ENCODE peak calls at places on chromosome 10, in four cellular contexts. Z is left ventricle myocardium inferior, P is fibroblast of pulmonary artery, S is OCI-LY7. Y is an unnamed sample.
A peak's percentile ranks its signal among the peaks of the same experiment; 100 is the strongest.

GRCh38 chr10:4767033-4767814 is 58.8 kb upstream of the AKR1E2 start:
- DNase-seq in P (peak; percentile 77), S (peak; percentile 5), Z (no peak), Y (peak; percentile 56)

GRCh38 chr10:44010873-44011602 is 362.4 kb upstream of the ZNF32 start:
- DNase-seq in P (no peak), Z (peak; percentile 41), S (peak; percentile 91), Y (no peak)

GRCh38 chr10:131316321-131317075 is 5.0 kb upstream of the TCERG1L start:
- DNase-seq in P (no peak), Z (no peak), S (no peak), Y (no peak)

GRCh38 chr10:101237908-101238731 is 8.9 kb upstream of the LBX1 start:
- DNase-seq in S (no peak), Z (no peak), P (no peak), Y (no peak)

GRCh38 chr10:11433657-11434056 is 177.8 kb downstream of the USP6NL start:
- DNase-seq in P (no peak), Z (no peak), S (no peak), Y (no peak)

GRCh38 chr10:91247360-91248111 is 27.1 kb downstream of the PCGF5 start:
- DNase-seq in S (no peak), P (peak; percentile 34), Z (no peak), Y (peak; percentile 55)

GRCh38 chr10:46052057-46052790 is 6.2 kb upstream of the MSMB start:
- DNase-seq in S (no peak), Z (no peak), P (no peak), Y (no peak)

GRCh38 chr10:42428534-42428933 is 209.8 kb downstream of the ZNF33B start:
- DNase-seq in Z (no peak), S (peak; percentile 16), P (peak; percentile 16), Y (peak; percentile 0)

GRCh38 chr10:121525276-121526039 is 72.8 kb downstream of the FGFR2 start:
- DNase-seq in Z (no peak), S (no peak), P (no peak), Y (no peak)

GRCh38 chr10:122279725-122280141 is 8.6 kb downstream of the BTBD16 start:
- DNase-seq in P (peak; percentile 64), Z (peak; percentile 38), S (peak; percentile 41), Y (peak; percentile 48)

GRCh38 chr10:131784363-131785120 is 116.3 kb upstream of the PPP2R2D start:
- DNase-seq in Z (no peak), S (no peak), P (no peak), Y (no peak)

GRCh38 chr10:46022978-46023702 is 7.3 kb downstream of the NCOA4 start:
- DNase-seq in Z (peak; percentile 93), S (peak; percentile 61), P (peak; percentile 92), Y (peak; percentile 92)

GRCh38 chr10:84876116-84876999 is 548.0 kb downstream of the CCSER2 start:
- DNase-seq in Z (no peak), P (no peak), S (no peak), Y (no peak)

GRCh38 chr10:79274279-79275104 is 72.8 kb upstream of the PPIF start:
- DNase-seq in S (no peak), Z (peak; percentile 89), P (peak; percentile 23), Y (peak; percentile 89)

GRCh38 chr10:89867964-89868363 is 166.6 kb downstream of the KIF20B start:
- DNase-seq in S (no peak), Z (no peak), P (peak; percentile 23), Y (no peak)

GRCh38 chr10:17673517-17674051 is 29.6 kb downstream of the STAM start:
- DNase-seq in P (peak; percentile 78), Z (no peak), S (no peak), Y (peak; percentile 90)

GRCh38 chr10:26430641-26431163 is 7.4 kb upstream of the APBB1IP start:
- DNase-seq in Z (no peak), S (peak; percentile 68), P (no peak), Y (no peak)

GRCh38 chr10:43062402-43063160 is 14.3 kb upstream of the RET start:
- DNase-seq in P (no peak), Z (no peak), S (no peak), Y (no peak)

GRCh38 chr10:30803901-30804322 is 174.4 kb upstream of the LYZL2 start:
- DNase-seq in S (no peak), P (peak; percentile 89), Z (peak; percentile 50), Y (peak; percentile 99)

GRCh38 chr10:52283174-52283573 is 30.9 kb upstream of the DKK1 start:
- DNase-seq in Z (no peak), P (peak; percentile 47), S (no peak), Y (peak; percentile 17)

GRCh38 chr10:129958686-129959543 is 5.2 kb downstream of the EBF3 start:
- DNase-seq in S (no peak), Z (no peak), P (peak; percentile 20), Y (no peak)
- H3K4me3 ChIP-seq in S (no peak overlapping the region), Z (peak overlapping the region; percentile 75), P (peak overlapping the region; percentile 76), Y (no peak overlapping the region)

DNA sequence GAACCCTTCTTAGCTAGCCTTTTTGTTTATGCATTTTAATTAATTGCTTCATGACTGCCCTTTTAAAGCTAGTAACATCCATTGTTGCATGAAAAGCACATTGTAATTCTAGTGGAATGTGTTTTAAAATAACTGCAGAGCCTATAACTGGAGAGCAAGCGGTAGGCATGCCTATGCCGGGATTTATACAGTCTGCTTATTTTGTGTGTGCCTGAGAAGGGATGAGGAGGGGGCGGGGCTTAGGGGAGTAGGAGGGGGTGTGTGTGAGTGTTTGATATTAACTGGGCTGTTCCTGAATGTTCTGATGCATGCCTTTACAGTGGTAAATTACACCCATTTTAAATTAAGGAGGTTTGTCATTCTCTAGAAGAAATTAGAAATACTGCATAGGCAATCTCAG is 208.1 kb downstream of the TCF7L2 start:
- DNase-seq in S (no peak), P (no peak), Z (no peak), Y (no peak)
- TF ChIP-seq CTCF in S (no peak), P (no peak), Z (no peak), Y (no peak)

DNA sequence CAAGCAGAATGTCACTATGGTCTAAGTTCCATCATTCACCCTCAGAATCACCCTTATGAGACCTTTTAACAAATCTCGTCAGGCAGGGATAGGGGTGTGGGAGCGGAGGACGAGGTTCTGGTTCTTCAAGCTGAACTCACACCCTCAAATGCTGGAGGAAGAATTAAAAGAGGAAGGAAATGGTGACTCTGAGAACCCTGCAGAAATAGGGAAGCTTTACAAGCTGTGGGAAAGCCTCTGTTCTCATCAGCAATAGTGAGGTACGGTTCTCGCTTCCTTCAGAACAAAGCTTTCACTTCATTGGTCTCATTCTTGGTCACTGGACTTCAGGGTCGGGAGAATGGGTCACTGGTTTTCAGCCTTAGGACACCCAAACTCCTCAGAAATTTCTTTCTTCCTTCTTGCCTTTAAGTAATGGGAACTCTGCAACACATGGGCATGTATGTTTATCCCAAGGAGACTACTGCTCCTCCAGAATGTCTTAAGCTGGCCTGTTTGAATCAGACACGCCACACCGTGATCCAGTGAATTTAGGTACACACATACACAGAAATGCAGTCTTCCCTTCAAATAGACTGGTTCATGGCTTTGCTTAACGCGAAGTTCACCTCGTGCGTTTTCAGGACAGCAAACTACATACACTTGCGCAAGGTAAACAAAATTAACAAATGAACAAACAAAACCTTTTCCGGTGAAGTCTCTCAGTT is 226.0 kb downstream of the SFMBT2 start:
- DNase-seq in Z (no peak), S (no peak), P (no peak), Y (no peak)
- H3K4me3 ChIP-seq in Z (no peak overlapping the region), S (no peak overlapping the region), P (no peak overlapping the region), Y (no peak overlapping the region)

DNA sequence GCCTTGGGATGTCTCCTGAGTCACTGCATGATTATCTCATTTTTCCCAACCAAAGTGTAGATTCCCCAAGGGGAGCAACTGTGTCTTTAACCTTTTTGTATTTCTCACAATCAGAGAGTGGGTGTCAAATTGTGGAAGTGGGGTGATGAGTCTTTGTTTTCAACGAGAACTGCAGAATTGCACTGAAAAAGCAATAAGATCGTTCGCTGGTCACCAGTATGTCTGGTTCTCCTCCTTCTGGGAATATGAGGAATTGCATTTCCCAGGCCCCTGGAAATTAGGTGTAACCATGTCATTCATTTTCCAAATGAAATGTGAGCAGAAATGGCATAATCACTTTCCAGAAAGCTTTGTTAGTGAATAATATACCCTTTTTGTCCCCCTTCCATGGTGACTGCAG is 326.9 kb downstream of the GPAM start:
- DNase-seq in Z (no peak), P (no peak), S (no peak), Y (peak; percentile 8)
- TF ChIP-seq CTCF in Z (no peak), P (no peak), S (no peak), Y (peak; percentile 69)

DNA sequence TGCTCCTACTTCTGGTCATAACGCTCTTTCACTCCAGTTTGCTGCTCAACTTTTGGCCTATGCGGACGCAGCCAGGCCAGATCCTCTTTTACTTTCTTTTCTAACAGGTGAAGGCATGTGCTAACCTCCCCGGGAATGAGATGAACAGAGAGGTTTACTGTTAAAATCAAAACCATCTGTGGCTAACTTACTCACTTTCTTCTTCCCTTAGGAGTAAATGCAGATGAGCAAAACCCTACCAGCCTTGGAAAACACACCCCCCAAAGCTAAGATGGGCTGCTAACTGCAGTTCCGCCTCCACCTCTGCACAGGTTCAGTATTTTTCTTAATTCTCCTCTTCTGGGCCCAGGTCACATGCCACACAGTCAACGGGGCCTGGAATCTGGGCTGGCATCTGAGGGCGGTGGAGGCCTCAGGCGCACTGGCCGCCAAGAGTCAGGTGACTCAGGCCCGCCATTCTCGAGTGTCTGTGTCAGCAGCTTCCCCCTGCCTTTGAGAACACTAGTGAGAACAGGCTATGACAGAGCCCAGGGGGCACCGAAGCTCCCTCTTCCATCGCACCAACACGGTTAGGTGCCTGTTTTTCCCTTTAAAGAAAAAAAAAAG is 11.1 kb downstream of the FAM53B start:
- DNase-seq in P (no peak), S (no peak), Z (peak; percentile 68), Y (no peak)
- H3K4me3 ChIP-seq in P (no peak overlapping the region), S (no peak overlapping the region), Z (peak overlapping the region; percentile 11), Y (no peak overlapping the region)

GRCh38 chr10:110723224-110723891 is 79.2 kb downstream of the RBM20 start:
- DNase-seq in S (peak; percentile 77), P (no peak), Z (no peak), Y (no peak)

GRCh38 chr10:110730345-110731055 is 86.4 kb downstream of the RBM20 start:
- DNase-seq in Z (no peak), S (no peak), P (no peak), Y (no peak)

GRCh38 chr10:110724937-110725336 is 80.8 kb downstream of the RBM20 start:
- DNase-seq in S (no peak), Z (no peak), P (no peak), Y (no peak)

GRCh38 chr10:110724116-110724701 is 80.1 kb downstream of the RBM20 start:
- DNase-seq in P (no peak), Z (no peak), S (peak; percentile 82), Y (no peak)

GRCh38 chr10:110725809-110726641 is 81.9 kb downstream of the RBM20 start:
- DNase-seq in S (peak; percentile 52), Z (no peak), P (peak; percentile 9), Y (peak; percentile 20)
- TF ChIP-seq CTCF in S (peak; percentile 69), Z (no peak), P (no peak), Y (no peak)